ENCODE peak calls at places on chromosome 10, in nine cellular contexts. K, A, L, Q, G, R, T, V and C are unnamed samples.

GRCh38 chr10:5478694-5479305 is 20.6 kb downstream of the CALML5 start:
- DNase-seq in V (no peak), L (no peak), A (no peak), G (no peak), Q (no peak), T (no peak), R (no peak), K (no peak), C (no peak)

GRCh38 chr10:50624866-50625491 is 1.2 kb upstream of the SGMS1 start:
- DNase-seq in K (peak; percentile 70), A (peak; percentile 35), R (peak; percentile 63), L (peak; percentile 94), Q (peak; percentile 89), G (peak; percentile 70), T (peak; percentile 50), V (peak; percentile 85), C (peak; percentile 27)

GRCh38 chr10:129908406-129908805 is 55.7 kb downstream of the EBF3 start:
- DNase-seq in V (no peak), A (no peak), R (no peak), Q (no peak), K (no peak), G (no peak), L (peak; percentile 27), T (no peak), C (no peak)

GRCh38 chr10:31999261-31999660 is 57.0 kb downstream of the KIF5B start:
- DNase-seq in R (no peak), V (no peak), Q (no peak), G (no peak), K (no peak), L (no peak), T (no peak), A (no peak), C (no peak)

GRCh38 chr10:58358314-58358933 is 23.6 kb downstream of the UBE2D1 start:
- DNase-seq in G (no peak), R (no peak), V (no peak), A (no peak), L (no peak), T (no peak), K (no peak), Q (no peak), C (no peak)

GRCh38 chr10:58643029-58643428 is 130.4 kb downstream of the BICC1 start:
- DNase-seq in R (no peak), G (no peak), A (no peak), Q (peak; percentile 42), V (no peak), T (no peak), K (no peak), L (no peak), C (no peak)

GRCh38 chr10:69965919-69966662 is 86.6 kb upstream of the MACROH2A2 start:
- DNase-seq in R (no peak), G (no peak), K (no peak), V (no peak), A (no peak), T (no peak), L (no peak), Q (peak; percentile 27), C (no peak)

GRCh38 chr10:13371879-13372470 is 23.9 kb upstream of the SEPHS1 start:
- DNase-seq in L (peak; percentile 69), V (peak; percentile 85), A (peak; percentile 29), Q (peak; percentile 84), K (peak; percentile 51), T (peak; percentile 36), R (peak; percentile 83), G (peak; percentile 54), C (peak; percentile 4)

GRCh38 chr10:102633282-102633681 is 11.0 kb upstream of the TRIM8 start:
- DNase-seq in T (peak; percentile 33), A (no peak), Q (peak; percentile 77), R (no peak), L (no peak), V (no peak), G (peak; percentile 94), K (peak; percentile 57), C (no peak)

GRCh38 chr10:68362590-68362989 is 29.9 kb upstream of the PBLD start:
- DNase-seq in R (no peak), Q (no peak), V (no peak), L (no peak), G (no peak), A (no peak), T (no peak), K (no peak), C (no peak)

GRCh38 chr10:106504536-106504935 is 660.0 kb downstream of the SORCS1 start:
- DNase-seq in L (no peak), V (no peak), G (no peak), A (no peak), Q (peak; percentile 56), K (no peak), T (no peak), R (no peak), C (no peak)

GRCh38 chr10:93115661-93116383 is 42.1 kb downstream of the CYP26A1 start:
- DNase-seq in K (peak; percentile 49), A (peak; percentile 35), G (peak; percentile 74), Q (peak; percentile 62), L (peak; percentile 70), V (peak; percentile 67), T (peak; percentile 68), R (peak; percentile 79), C (no peak)

GRCh38 chr10:44180321-44181154 is 204.4 kb downstream of the CXCL12 start:
- DNase-seq in L (no peak), K (peak; percentile 59), G (no peak), V (no peak), T (no peak), R (no peak), Q (peak; percentile 97), A (no peak), C (no peak)

GRCh38 chr10:43077421-43078171 is 727 bp downstream of the RET start:
- DNase-seq in V (no peak), T (no peak), A (no peak), R (no peak), Q (peak; percentile 16), K (no peak), G (no peak), L (no peak), C (no peak)

GRCh38 chr10:46534828-46535524 is 21.5 kb downstream of the GPRIN2 start:
- DNase-seq in K (peak; percentile 23), L (no peak), G (no peak), A (no peak), R (no peak), Q (peak; percentile 32), T (no peak), V (no peak), C (no peak)

GRCh38 chr10:72263613-72264241 is 10.0 kb upstream of the DDIT4 start:
- DNase-seq in T (no peak), L (peak; percentile 71), Q (no peak), V (no peak), G (no peak), K (no peak), A (no peak), R (no peak), C (no peak)

GRCh38 chr10:30378607-30379006 is 29.5 kb upstream of the MTPAP start:
- DNase-seq in K (no peak), Q (no peak), L (no peak), R (no peak), T (no peak), V (no peak), A (no peak), G (no peak), C (no peak)

GRCh38 chr10:44891721-44892120 is 19.4 kb upstream of the TMEM72 start:
- DNase-seq in V (no peak), A (no peak), K (no peak), L (no peak), T (no peak), G (no peak), R (no peak), Q (no peak), C (no peak)

GRCh38 chr10:3616880-3617279 is 168.1 kb downstream of the KLF6 start:
- DNase-seq in T (no peak), V (no peak), R (no peak), G (no peak), A (no peak), Q (no peak), L (no peak), K (no peak), C (no peak)

GRCh38 chr10:20888620-20889337 is 8.3 kb downstream of the NEBL start:
- DNase-seq in L (no peak), Q (peak; percentile 3), A (no peak), R (no peak), K (no peak), V (no peak), G (no peak), T (no peak), C (no peak)

GRCh38 chr10:5211696-5212095 is 15.1 kb downstream of the AKR1C4 start:
- DNase-seq in G (no peak), K (no peak), L (no peak), A (no peak), Q (no peak), T (no peak), R (no peak), V (no peak), C (no peak)

GRCh38 chr10:14325325-14325955 is 5.3 kb downstream of the FRMD4A start:
- DNase-seq in R (peak; percentile 23), K (no peak), V (peak; percentile 32), T (peak; percentile 63), A (peak; percentile 5), L (no peak), Q (peak; percentile 2), G (peak; percentile 11), C (no peak)

GRCh38 chr10:43573250-43574034 is 974 bp downstream of the ZNF239 start:
- DNase-seq in K (no peak), Q (peak; percentile 71), A (no peak), G (no peak), L (no peak), T (no peak), R (no peak), V (no peak), C (no peak)

GRCh38 chr10:122471531-122472177 is 10.3 kb downstream of the HTRA1 start:
- DNase-seq in T (no peak), L (no peak), G (no peak), K (no peak), V (no peak), A (no peak), Q (peak; percentile 56), R (no peak), C (no peak)

GRCh38 chr10:74900297-74900696 is 73.9 kb downstream of the KAT6B start:
- DNase-seq in Q (no peak), G (no peak), R (no peak), K (no peak), L (no peak), A (no peak), T (no peak), V (peak; percentile 38), C (no peak)

GRCh38 chr10:17199351-17199804 is 2.1 kb downstream of the TRDMT1 start:
- DNase-seq in A (no peak), K (no peak), T (no peak), V (no peak), R (no peak), G (no peak), Q (peak; percentile 74), L (no peak), C (no peak)

GRCh38 chr10:109957092-109957797 is 33.9 kb upstream of the XPNPEP1 start:
- DNase-seq in K (no peak), Q (no peak), V (peak; percentile 62), G (no peak), L (no peak), T (no peak), R (no peak), A (no peak), C (no peak)